ENCODE peak calls at places on chromosomes 5 and 9, in five cellular contexts. One of them, this sample, is unnamed.

GRCh38 chr5:175800656-175801081 is 70.7 kb upstream of the CPLX2 start:
- DNase-seq in esophagus muscularis mucosa: no peak
- DNase-seq in stomach: no peak
- DNase-seq in lung: no peak
- DNase-seq in mesenchymal stem cell: no peak
- DNase-seq in this sample: no peak

GRCh38 chr5:146463446-146463845 is 16.3 kb downstream of the TCERG1 start:
- DNase-seq in mesenchymal stem cell: no peak
- DNase-seq in lung: no peak
- DNase-seq in esophagus muscularis mucosa: no peak
- DNase-seq in stomach: no peak
- DNase-seq in this sample: no peak

GRCh38 chr9:97714435-97714834 is 17.3 kb upstream of the XPA start:
- DNase-seq in esophagus muscularis mucosa: peak
- DNase-seq in mesenchymal stem cell: peak
- DNase-seq in stomach: no peak
- DNase-seq in lung: no peak
- DNase-seq in this sample: no peak

GRCh38 chr5:31397926-31398557 is 133.9 kb downstream of the DROSHA start:
- DNase-seq in stomach: no peak
- DNase-seq in esophagus muscularis mucosa: no peak
- DNase-seq in lung: no peak
- DNase-seq in mesenchymal stem cell: no peak
- DNase-seq in this sample: no peak

GRCh38 chr9:110029422-110029814 is 178.5 kb downstream of the C9orf152 start:
- DNase-seq in lung: peak
- DNase-seq in esophagus muscularis mucosa: no peak
- DNase-seq in mesenchymal stem cell: peak
- DNase-seq in stomach: no peak
- DNase-seq in this sample: no peak

GRCh38 chr5:167653645-167654106 is 637.8 kb upstream of the WWC1 start:
- DNase-seq in esophagus muscularis mucosa: no peak
- DNase-seq in mesenchymal stem cell: no peak
- DNase-seq in stomach: no peak
- DNase-seq in lung: no peak
- DNase-seq in this sample: no peak

GRCh38 chr5:122351416-122352157 is 39.5 kb downstream of the SNCAIP start:
- DNase-seq in esophagus muscularis mucosa: no peak
- DNase-seq in stomach: no peak
- DNase-seq in mesenchymal stem cell: peak
- DNase-seq in lung: no peak
- DNase-seq in this sample: no peak

GRCh38 chr9:136021891-136022681 is 60.9 kb upstream of the UBAC1 start:
- DNase-seq in lung: no peak
- DNase-seq in stomach: no peak
- DNase-seq in esophagus muscularis mucosa: no peak
- DNase-seq in mesenchymal stem cell: no peak
- DNase-seq in this sample: no peak

GRCh38 chr9:79686381-79687130 is 114.8 kb downstream of the TLE4 start:
- DNase-seq in stomach: no peak
- DNase-seq in mesenchymal stem cell: peak
- DNase-seq in lung: no peak
- DNase-seq in esophagus muscularis mucosa: peak
- DNase-seq in this sample: no peak

GRCh38 chr9:135719472-135719871 is 17.5 kb downstream of the KCNT1 start:
- DNase-seq in stomach: no peak
- DNase-seq in lung: no peak
- DNase-seq in esophagus muscularis mucosa: no peak
- DNase-seq in mesenchymal stem cell: no peak
- DNase-seq in this sample: no peak

GRCh38 chr5:56160723-56161445 is 72.2 kb downstream of the ANKRD55 start:
- DNase-seq in lung: no peak
- DNase-seq in mesenchymal stem cell: no peak
- DNase-seq in stomach: no peak
- DNase-seq in esophagus muscularis mucosa: no peak
- DNase-seq in this sample: no peak

GRCh38 chr5:170481839-170482238 is 22.0 kb upstream of the KCNIP1 start:
- DNase-seq in stomach: no peak
- DNase-seq in lung: no peak
- DNase-seq in mesenchymal stem cell: no peak
- DNase-seq in esophagus muscularis mucosa: no peak
- DNase-seq in this sample: no peak

GRCh38 chr9:123584202-123585176 is 228.5 kb downstream of the CRB2 start:
- DNase-seq in esophagus muscularis mucosa: peak
- DNase-seq in stomach: no peak
- DNase-seq in mesenchymal stem cell: no peak
- DNase-seq in lung: peak
- DNase-seq in this sample: no peak

GRCh38 chr9:38393128-38393809 is 767 bp downstream of the ALDH1B1 start:
- DNase-seq in lung: no peak
- DNase-seq in mesenchymal stem cell: peak
- DNase-seq in esophagus muscularis mucosa: no peak
- DNase-seq in stomach: no peak
- DNase-seq in this sample: no peak

GRCh38 chr5:137737349-137738256 is 1.7 kb upstream of the KLHL3 start:
- DNase-seq in stomach: peak
- DNase-seq in mesenchymal stem cell: peak
- DNase-seq in esophagus muscularis mucosa: no peak
- DNase-seq in lung: no peak
- DNase-seq in this sample: no peak

GRCh38 chr9:93303806-93304573 is 120.1 kb downstream of the WNK2 start:
- DNase-seq in mesenchymal stem cell: no peak
- DNase-seq in stomach: peak
- DNase-seq in esophagus muscularis mucosa: no peak
- DNase-seq in lung: no peak
- DNase-seq in this sample: no peak

GRCh38 chr5:65359981-65360380 is 121.7 kb downstream of the ADAMTS6 start:
- DNase-seq in mesenchymal stem cell: no peak
- DNase-seq in lung: no peak
- DNase-seq in stomach: no peak
- DNase-seq in esophagus muscularis mucosa: no peak
- DNase-seq in this sample: no peak

GRCh38 chr9:99383536-99383935 is 161.5 kb downstream of the SEC61B start:
- DNase-seq in stomach: no peak
- DNase-seq in esophagus muscularis mucosa: no peak
- DNase-seq in lung: no peak
- DNase-seq in mesenchymal stem cell: no peak
- DNase-seq in this sample: no peak

GRCh38 chr9:90841213-90841612 is 39.6 kb downstream of the SYK start:
- DNase-seq in esophagus muscularis mucosa: no peak
- DNase-seq in mesenchymal stem cell: no peak
- DNase-seq in stomach: no peak
- DNase-seq in lung: no peak
- DNase-seq in this sample: no peak

GRCh38 chr5:8842906-8843590 is 702.8 kb downstream of the SEMA5A start:
- DNase-seq in mesenchymal stem cell: peak
- DNase-seq in stomach: no peak
- DNase-seq in esophagus muscularis mucosa: no peak
- DNase-seq in lung: no peak
- DNase-seq in this sample: no peak

GRCh38 chr9:126704157-126704941 is 90.6 kb downstream of the LMX1B start:
- DNase-seq in stomach: no peak
- DNase-seq in esophagus muscularis mucosa: no peak
- DNase-seq in mesenchymal stem cell: peak
- DNase-seq in lung: no peak
- DNase-seq in this sample: no peak

GRCh38 chr9:22976454-22976853 is 529.8 kb downstream of the DMRTA1 start:
- DNase-seq in mesenchymal stem cell: no peak
- DNase-seq in esophagus muscularis mucosa: no peak
- DNase-seq in stomach: no peak
- DNase-seq in lung: no peak
- DNase-seq in this sample: no peak

GRCh38 chr9:78491402-78491801 is 194.5 kb downstream of the PSAT1 start:
- DNase-seq in lung: no peak
- DNase-seq in mesenchymal stem cell: no peak
- DNase-seq in stomach: no peak
- DNase-seq in esophagus muscularis mucosa: no peak
- DNase-seq in this sample: no peak

DNA sequence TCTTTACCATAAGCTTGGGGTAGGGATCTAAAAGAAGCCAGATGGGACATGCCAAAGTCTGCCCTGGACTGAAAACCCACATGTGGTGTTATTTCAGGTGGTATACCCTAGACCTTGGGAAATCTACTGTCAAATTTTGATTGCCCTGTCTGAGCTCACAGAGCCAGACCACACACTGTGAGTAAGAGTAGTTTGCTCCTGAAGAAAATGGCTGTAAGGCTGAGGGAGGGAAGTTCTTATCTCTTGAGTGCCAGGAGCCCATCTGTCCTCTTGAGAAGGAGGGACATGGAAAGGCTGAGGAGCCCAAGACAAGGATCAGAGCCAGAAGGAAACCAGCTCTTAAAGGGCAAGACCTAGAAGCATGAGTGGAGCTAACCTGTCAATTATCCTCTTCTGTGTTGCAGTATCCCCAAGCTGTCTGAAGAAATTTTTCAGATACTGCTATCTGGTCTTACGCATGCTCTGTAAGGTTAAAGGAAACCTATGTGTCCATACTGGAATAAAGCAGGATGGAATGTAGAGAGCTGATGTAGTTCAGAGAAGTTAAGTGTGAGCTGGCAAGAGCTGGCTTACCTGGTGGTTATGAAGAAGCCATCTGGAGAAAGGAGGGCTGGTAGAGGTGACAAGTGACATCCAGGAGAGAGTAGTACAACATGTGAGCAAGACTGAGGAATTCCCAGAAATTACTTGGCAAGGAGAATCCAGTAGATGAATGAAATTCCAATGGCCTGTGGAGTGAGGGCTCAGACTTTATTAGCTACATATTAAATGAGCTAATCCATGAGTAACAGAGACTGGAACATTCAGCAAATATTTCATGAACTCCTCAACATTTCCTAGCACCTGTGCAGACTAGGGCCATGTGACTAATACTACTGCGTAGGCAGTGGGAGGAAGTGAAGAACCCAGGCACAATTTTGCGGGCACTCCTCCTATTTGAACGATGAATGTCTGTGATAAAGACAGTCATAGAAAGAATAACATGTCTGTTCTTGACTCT is 389.1 kb upstream of the KIF2A start:
- DNase-seq in lung: no peak
- DNase-seq in esophagus muscularis mucosa: no peak
- DNase-seq in mesenchymal stem cell: no peak
- DNase-seq in stomach: no peak
- DNase-seq in this sample: peak
- H3K27ac ChIP-seq in lung: no peak
- H3K27ac ChIP-seq in esophagus muscularis mucosa: no peak
- H3K27ac ChIP-seq in mesenchymal stem cell: peak
- H3K27ac ChIP-seq in stomach: no peak
- H3K27ac ChIP-seq in this sample: no peak

DNA sequence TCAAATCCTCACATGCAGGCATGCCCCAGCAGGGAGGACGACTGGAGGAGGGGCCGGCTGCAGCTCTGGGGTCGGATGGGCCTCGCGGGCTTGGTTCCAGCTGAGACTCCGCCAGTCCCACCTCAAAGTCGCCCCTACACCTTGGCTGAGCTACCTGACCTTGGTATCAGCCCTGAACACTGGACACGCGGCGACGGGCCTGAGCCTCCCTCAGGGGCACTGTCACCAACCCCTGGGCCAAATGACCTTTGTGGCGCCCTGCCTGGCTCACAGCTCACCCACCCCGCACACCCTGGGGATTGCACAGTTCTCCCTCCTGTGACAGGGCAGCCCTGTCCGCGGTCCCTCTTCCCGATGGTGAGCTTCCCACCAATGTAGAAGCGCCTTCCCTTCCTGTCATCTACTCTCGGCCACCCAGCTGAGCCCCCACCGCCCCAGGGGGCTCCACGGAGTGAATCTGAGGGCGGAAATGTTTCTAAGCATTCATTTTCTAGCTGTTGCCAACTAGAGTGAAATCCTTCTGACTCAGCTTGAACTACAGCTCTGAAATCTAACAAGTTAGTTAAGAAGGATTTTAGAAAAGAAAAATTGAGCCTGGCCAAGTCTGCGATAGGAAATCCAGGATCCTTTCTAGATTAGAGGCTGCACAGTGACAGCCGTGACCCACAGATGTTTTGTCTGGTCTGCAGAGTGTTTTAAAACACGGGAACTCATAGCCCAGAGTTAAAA is 138.9 kb upstream of the PHYKPL start:
- DNase-seq in lung: no peak
- DNase-seq in esophagus muscularis mucosa: no peak
- DNase-seq in stomach: no peak
- DNase-seq in mesenchymal stem cell: no peak
- DNase-seq in this sample: no peak
- H3K27ac ChIP-seq in lung: no peak
- H3K27ac ChIP-seq in esophagus muscularis mucosa: peak
- H3K27ac ChIP-seq in stomach: no peak
- H3K27ac ChIP-seq in mesenchymal stem cell: no peak
- H3K27ac ChIP-seq in this sample: peak

GRCh38 chr5:139474815-139475791 is 4.3 kb downstream of the SMIM33 start:
- DNase-seq in lung: peak
- DNase-seq in mesenchymal stem cell: peak
- DNase-seq in stomach: no peak
- DNase-seq in esophagus muscularis mucosa: no peak
- DNase-seq in this sample: no peak
- H3K27ac ChIP-seq in lung: no peak
- H3K27ac ChIP-seq in mesenchymal stem cell: no peak
- H3K27ac ChIP-seq in stomach: peak
- H3K27ac ChIP-seq in esophagus muscularis mucosa: peak
- H3K27ac ChIP-seq in this sample: no peak

GRCh38 chr9:70409800-70410199 is 4.7 kb downstream of the KLF9 start:
- DNase-seq in lung: no peak
- DNase-seq in mesenchymal stem cell: peak
- DNase-seq in stomach: no peak
- DNase-seq in esophagus muscularis mucosa: no peak
- DNase-seq in this sample: no peak

GRCh38 chr9:70411141-70411929 is 3.1 kb downstream of the KLF9 start:
- DNase-seq in stomach: peak
- DNase-seq in mesenchymal stem cell: peak
- DNase-seq in esophagus muscularis mucosa: peak
- DNase-seq in lung: peak
- DNase-seq in this sample: peak

GRCh38 chr9:70411930-70412677 is 2.4 kb downstream of the KLF9 start:
- DNase-seq in mesenchymal stem cell: peak
- DNase-seq in stomach: peak
- DNase-seq in lung: peak
- DNase-seq in esophagus muscularis mucosa: no peak
- DNase-seq in this sample: peak

GRCh38 chr9:70409280-70409679 is 5.2 kb downstream of the KLF9 start:
- DNase-seq in esophagus muscularis mucosa: no peak
- DNase-seq in mesenchymal stem cell: peak
- DNase-seq in stomach: no peak
- DNase-seq in lung: no peak
- DNase-seq in this sample: no peak

DNA sequence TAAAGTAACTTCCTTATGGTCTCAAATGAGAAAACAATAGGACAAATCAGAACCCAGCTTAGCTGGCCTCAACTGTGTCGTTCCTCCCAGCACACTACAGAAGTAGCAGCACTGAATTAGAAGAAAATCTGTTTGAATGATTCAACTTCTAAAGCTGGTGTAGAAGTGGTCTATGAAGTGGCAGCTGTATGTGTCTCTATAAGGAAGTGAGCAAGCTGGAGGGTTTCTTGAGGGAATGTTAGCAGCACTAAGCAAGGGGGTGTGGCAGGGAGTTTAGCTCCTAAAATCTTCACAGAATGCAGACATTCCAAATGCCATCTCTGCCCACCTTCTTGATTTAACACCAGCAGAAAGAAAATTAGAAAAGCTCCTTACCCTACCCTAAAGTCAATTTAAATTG is 4.1 kb downstream of the KLF9 start:
- DNase-seq in stomach: no peak
- DNase-seq in esophagus muscularis mucosa: no peak
- DNase-seq in lung: no peak
- DNase-seq in mesenchymal stem cell: peak
- DNase-seq in this sample: no peak
- H3K27ac ChIP-seq in stomach: peak
- H3K27ac ChIP-seq in esophagus muscularis mucosa: peak
- H3K27ac ChIP-seq in lung: peak
- H3K27ac ChIP-seq in mesenchymal stem cell: no peak
- H3K27ac ChIP-seq in this sample: peak

This sample was measured in prostate gland.